ENCODE peak calls at places on chromosomes 11 and 22, in nine cellular contexts. L is effector CD8-positive, alpha-beta T cell; C is CD8-positive, alpha-beta T cell; E is T1000; D is NCI-H1417; U is dermis blood vessel endothelial cell; Q is left ventricle myocardium inferior; P is brain microvascular endothelial cell; I is stimulated activated CD4-positive, alpha-beta T cell treated with anti-CD3 and anti-CD28 coated beads, Interleukin-1b, Interleukin-23, amount 100 ng/mL, for 24 hours. F is an unnamed sample.

GRCh38 chr22:28904211-28904808 is 20.9 kb downstream of the ZNRF3 start:
- DNase-seq in L (no peak), C (no peak), E (peak), D (no peak), U (no peak), Q (no peak), P (no peak), I (no peak), F (no peak)

GRCh38 chr11:35418282-35418846 is 994 bp downstream of the SLC1A2 start:
- DNase-seq in L (no peak), C (no peak), E (no peak), D (no peak), U (no peak), Q (no peak), P (no peak), I (no peak), F (no peak)

GRCh38 chr11:74157169-74157568 is 13.6 kb downstream of the C2CD3 start:
- DNase-seq in L (no peak), C (no peak), E (no peak), D (peak), U (no peak), Q (no peak), P (no peak), I (no peak), F (no peak)

GRCh38 chr22:48277868-48278581 is 1515.6 kb downstream of the TBC1D22A start:
- DNase-seq in L (no peak), C (no peak), E (no peak), D (no peak), U (no peak), Q (no peak), P (no peak), I (no peak), F (no peak)

GRCh38 chr22:21044931-21045584 is 688 bp upstream of the LRRC74B start:
- DNase-seq in L (no peak), C (no peak), E (peak), D (peak), U (peak), Q (no peak), P (peak), I (no peak), F (no peak)

GRCh38 chr11:27514558-27514957 is 8.0 kb upstream of the LIN7C start:
- DNase-seq in L (no peak), C (no peak), E (no peak), D (no peak), U (no peak), Q (no peak), P (no peak), I (no peak), F (no peak)

GRCh38 chr22:29336751-29337490 is 21.4 kb upstream of the RASL10A start:
- DNase-seq in L (no peak), C (no peak), E (no peak), D (no peak), U (no peak), Q (peak), P (no peak), I (no peak), F (no peak)

GRCh38 chr22:50468626-50469025 is 6.2 kb downstream of the SBF1 start:
- DNase-seq in L (no peak), C (no peak), E (no peak), D (no peak), U (no peak), Q (no peak), P (no peak), I (no peak), F (no peak)

GRCh38 chr11:64366751-64367150 is 7.8 kb downstream of the RPS6KA4 start:
- DNase-seq in L (no peak), C (no peak), E (no peak), D (no peak), U (no peak), Q (no peak), P (no peak), I (no peak), F (no peak)

GRCh38 chr11:76283190-76283589 is 76.9 kb upstream of the WNT11 start:
- DNase-seq in L (no peak), C (no peak), E (no peak), D (no peak), U (no peak), Q (no peak), P (no peak), I (no peak), F (no peak)

GRCh38 chr11:61701298-61701993 is 21.3 kb downstream of the DAGLA start:
- DNase-seq in L (no peak), C (no peak), E (no peak), D (peak), U (peak), Q (no peak), P (no peak), I (no peak), F (peak)

GRCh38 chr11:69700278-69701140 is 3.3 kb downstream of the FGF19 start:
- DNase-seq in L (no peak), C (no peak), E (no peak), D (no peak), U (peak), Q (peak), P (peak), I (no peak), F (peak)

GRCh38 chr11:124481365-124482323 is 36.1 kb upstream of the OR8B8 start:
- DNase-seq in L (no peak), C (no peak), E (peak), D (peak), U (peak), Q (no peak), P (peak), I (no peak), F (peak)

GRCh38 chr11:69588270-69588669 is 52.7 kb upstream of the CCND1 start:
- DNase-seq in L (no peak), C (no peak), E (no peak), D (no peak), U (peak), Q (no peak), P (peak), I (no peak), F (peak)

GRCh38 chr11:61685611-61685955 is 5.4 kb downstream of the DAGLA start:
- DNase-seq in L (no peak), C (peak), E (no peak), D (no peak), U (no peak), Q (no peak), P (no peak), I (no peak), F (no peak)